ENCODE peak calls at places on chromosomes 2 and 18, in five cellular contexts. S is ACHN; W is A549; G is activated naive CD4-positive, alpha-beta T cell treated with anti-CD3 and anti-CD28 coated beads, Interleukin-2, amount 50 U/mL, for 16 hours; L is Calu3. K is an unnamed sample.

GRCh38 chr2:27952070-27952469 is 61.5 kb downstream of the BABAM2 start:
- DNase-seq in W (no peak), L (no peak), S (no peak), G (no peak), K (no peak)

GRCh38 chr2:229713371-229714079 is 830 bp downstream of the DNER start:
- DNase-seq in G (peak), L (peak), W (peak), S (peak), K (peak)

GRCh38 chr2:74066491-74067203 is 81.1 kb downstream of the BOLA3 start:
- DNase-seq in L (no peak), W (no peak), S (no peak), G (no peak), K (no peak)

GRCh38 chr2:52178845-52179244 is 1146.9 kb upstream of the NRXN1 start:
- DNase-seq in W (no peak), S (no peak), G (no peak), L (no peak), K (no peak)

GRCh38 chr2:198448803-198449202 is 644.4 kb downstream of the PLCL1 start:
- DNase-seq in W (no peak), S (no peak), L (no peak), G (no peak), K (no peak)

GRCh38 chr2:6832556-6832955 is 33.2 kb downstream of the CMPK2 start:
- DNase-seq in L (no peak), S (no peak), G (no peak), W (no peak), K (no peak)

GRCh38 chr2:33380001-33380609 is 96.3 kb upstream of the RASGRP3 start:
- DNase-seq in G (no peak), W (peak), L (no peak), S (peak), K (no peak)

GRCh38 chr2:169464508-169465386 is 14.5 kb upstream of the BBS5 start:
- DNase-seq in G (no peak), L (no peak), S (no peak), W (no peak), K (no peak)

GRCh38 chr2:59824314-59824713 is 729.1 kb downstream of the BCL11A start:
- DNase-seq in L (no peak), G (no peak), W (no peak), S (no peak), K (no peak)

GRCh38 chr2:941811-942360 is 8.8 kb upstream of the SNTG2 start:
- DNase-seq in W (no peak), G (no peak), S (no peak), L (no peak), K (no peak)

GRCh38 chr2:3535794-3536681 is 16.7 kb upstream of the ADI1 start:
- DNase-seq in S (peak), G (no peak), L (peak), W (peak), K (no peak)

GRCh38 chr2:170156592-170156991 is 21.4 kb upstream of the MYO3B start:
- DNase-seq in W (no peak), L (no peak), S (no peak), G (no peak), K (no peak)

GRCh38 chr2:37085731-37086147 is 1.4 kb downstream of the GPATCH11 start:
- DNase-seq in G (no peak), W (peak), S (peak), L (no peak), K (no peak)

GRCh38 chr18:8898990-8899389 is 193.6 kb downstream of the MTCL1 start:
- DNase-seq in S (no peak), L (peak), W (no peak), G (no peak), K (no peak)